ENCODE peak calls at places on chromosomes 11 and 22, in ten cellular contexts. Z, F, W, M, L, O, V, U, N and Y are unnamed samples.

GRCh38 chr11:93034640-93035039 is 65.2 kb downstream of the MTNR1B start:
- DNase-seq in Z (no peak), F (no peak), W (no peak), M (no peak), L (no peak), O (no peak), V (no peak), U (no peak), N (no peak), Y (no peak)

GRCh38 chr11:117716652-117717440 is 80.2 kb downstream of the DSCAML1 start:
- DNase-seq in Z (no peak), F (no peak), W (no peak), M (no peak), L (no peak), O (no peak), V (no peak), U (no peak), N (no peak), Y (no peak)

GRCh38 chr11:98107736-98108135 is 913.0 kb upstream of the CNTN5 start:
- DNase-seq in Z (peak; percentile 66), F (no peak), W (no peak), M (no peak), L (no peak), O (no peak), V (peak; percentile 19), U (no peak), N (no peak), Y (no peak)

GRCh38 chr11:29481721-29482120 is 535.1 kb downstream of the KCNA4 start:
- DNase-seq in Z (no peak), F (no peak), W (no peak), M (peak; percentile 3), L (no peak), O (no peak), V (no peak), U (no peak), N (no peak), Y (no peak)

GRCh38 chr11:35751664-35752061 is 89.1 kb downstream of the TRIM44 start:
- DNase-seq in Z (no peak), F (no peak), W (no peak), M (no peak), L (no peak), O (no peak), V (no peak), U (no peak), N (no peak), Y (no peak)

GRCh38 chr11:3014314-3014938 is 22.3 kb upstream of the NAP1L4 start:
- DNase-seq in Z (no peak), F (no peak), W (no peak), M (no peak), L (no peak), O (no peak), V (no peak), U (no peak), N (no peak), Y (no peak)

GRCh38 chr11:75283391-75283931 is 42.9 kb downstream of the TPBGL start:
- DNase-seq in Z (no peak), F (no peak), W (no peak), M (no peak), L (no peak), O (no peak), V (no peak), U (no peak), N (no peak), Y (no peak)

GRCh38 chr22:43409046-43409445 is 2.8 kb upstream of the MPPED1 start:
- DNase-seq in Z (no peak), F (no peak), W (no peak), M (no peak), L (no peak), O (no peak), V (no peak), U (no peak), N (no peak), Y (no peak)

GRCh38 chr22:47111626-47112373 is 349.4 kb downstream of the TBC1D22A start:
- DNase-seq in Z (no peak), F (no peak), W (no peak), M (no peak), L (no peak), O (peak; percentile 46), V (no peak), U (no peak), N (no peak), Y (no peak)

GRCh38 chr11:79439893-79440450 is 858 bp downstream of the TENM4 start:
- DNase-seq in Z (no peak), F (no peak), W (no peak), M (no peak), L (peak; percentile 40), O (peak; percentile 45), V (peak; percentile 28), U (peak; percentile 6), N (peak; percentile 45), Y (no peak)

GRCh38 chr22:22753526-22754267 is 109.3 kb downstream of the GGTLC2 start:
- DNase-seq in Z (peak; percentile 28), F (no peak), W (no peak), M (peak; percentile 51), L (peak; percentile 53), O (no peak), V (no peak), U (peak; percentile 18), N (peak; percentile 58), Y (no peak)

GRCh38 chr22:42363851-42364250 is 68.4 kb downstream of the NFAM1 start:
- DNase-seq in Z (no peak), F (no peak), W (no peak), M (no peak), L (no peak), O (no peak), V (no peak), U (no peak), N (no peak), Y (no peak)

GRCh38 chr11:109033627-109034340 is 368.9 kb downstream of the DDX10 start:
- DNase-seq in Z (no peak), F (no peak), W (peak; percentile 88), M (peak; percentile 98), L (peak; percentile 62), O (no peak), V (no peak), U (no peak), N (no peak), Y (no peak)